ENCODE peak calls at places on chromosomes 1 and 21, in eight cellular contexts. One of them, this sample, is unnamed.

GRCh38 chr1:125086611-125087010 is 3901.8 kb downstream of the SRGAP2C start:
- DNase-seq in skeletal muscle cell: no peak
- DNase-seq in BE2C: no peak
- DNase-seq in AG04450: no peak
- DNase-seq in naive thymus-derived CD4-positive, alpha-beta T cell: no peak
- DNase-seq in testis: no peak
- DNase-seq in CD8-positive, alpha-beta T cell: no peak
- DNase-seq in fibroblast of lung: no peak
- DNase-seq in this sample: no peak

GRCh38 chr1:160877221-160877620 is 7.8 kb downstream of the ITLN1 start:
- DNase-seq in CD8-positive, alpha-beta T cell: no peak
- DNase-seq in naive thymus-derived CD4-positive, alpha-beta T cell: peak
- DNase-seq in AG04450: no peak
- DNase-seq in BE2C: no peak
- DNase-seq in fibroblast of lung: no peak
- DNase-seq in testis: no peak
- DNase-seq in skeletal muscle cell: no peak
- DNase-seq in this sample: peak

GRCh38 chr1:239244084-239244483 is 142.3 kb upstream of the CHRM3 start:
- DNase-seq in fibroblast of lung: no peak
- DNase-seq in testis: no peak
- DNase-seq in BE2C: no peak
- DNase-seq in naive thymus-derived CD4-positive, alpha-beta T cell: no peak
- DNase-seq in skeletal muscle cell: no peak
- DNase-seq in AG04450: no peak
- DNase-seq in CD8-positive, alpha-beta T cell: no peak
- DNase-seq in this sample: no peak

GRCh38 chr1:11967028-11967547 is 13.2 kb upstream of the MFN2 start:
- DNase-seq in AG04450: no peak
- DNase-seq in BE2C: peak
- DNase-seq in CD8-positive, alpha-beta T cell: no peak
- DNase-seq in skeletal muscle cell: no peak
- DNase-seq in fibroblast of lung: peak
- DNase-seq in naive thymus-derived CD4-positive, alpha-beta T cell: no peak
- DNase-seq in testis: peak
- DNase-seq in this sample: no peak

GRCh38 chr1:153152481-153152880 is 1.8 kb upstream of the SPRR2G start:
- DNase-seq in naive thymus-derived CD4-positive, alpha-beta T cell: no peak
- DNase-seq in testis: no peak
- DNase-seq in CD8-positive, alpha-beta T cell: no peak
- DNase-seq in AG04450: no peak
- DNase-seq in BE2C: no peak
- DNase-seq in fibroblast of lung: no peak
- DNase-seq in skeletal muscle cell: no peak
- DNase-seq in this sample: no peak

GRCh38 chr1:62962794-62963776 is 179.2 kb downstream of the ATG4C start:
- DNase-seq in testis: peak
- DNase-seq in skeletal muscle cell: peak
- DNase-seq in BE2C: peak
- DNase-seq in AG04450: no peak
- DNase-seq in naive thymus-derived CD4-positive, alpha-beta T cell: no peak
- DNase-seq in fibroblast of lung: peak
- DNase-seq in CD8-positive, alpha-beta T cell: no peak
- DNase-seq in this sample: no peak

GRCh38 chr21:43211085-43212071 is 42.6 kb downstream of the CRYAA start:
- DNase-seq in fibroblast of lung: peak
- DNase-seq in testis: peak
- DNase-seq in naive thymus-derived CD4-positive, alpha-beta T cell: no peak
- DNase-seq in CD8-positive, alpha-beta T cell: no peak
- DNase-seq in BE2C: peak
- DNase-seq in AG04450: no peak
- DNase-seq in skeletal muscle cell: no peak
- DNase-seq in this sample: no peak

GRCh38 chr1:18560692-18561091 is 70.0 kb upstream of the PAX7 start:
- DNase-seq in AG04450: no peak
- DNase-seq in BE2C: peak
- DNase-seq in skeletal muscle cell: no peak
- DNase-seq in fibroblast of lung: no peak
- DNase-seq in CD8-positive, alpha-beta T cell: no peak
- DNase-seq in testis: no peak
- DNase-seq in naive thymus-derived CD4-positive, alpha-beta T cell: no peak
- DNase-seq in this sample: no peak

GRCh38 chr1:165222580-165222979 is 133.9 kb downstream of the LMX1A start:
- DNase-seq in testis: no peak
- DNase-seq in AG04450: no peak
- DNase-seq in skeletal muscle cell: no peak
- DNase-seq in fibroblast of lung: no peak
- DNase-seq in BE2C: no peak
- DNase-seq in CD8-positive, alpha-beta T cell: no peak
- DNase-seq in naive thymus-derived CD4-positive, alpha-beta T cell: no peak
- DNase-seq in this sample: no peak

GRCh38 chr1:150619576-150620509 is 9.6 kb downstream of the ENSA start:
- DNase-seq in testis: peak
- DNase-seq in skeletal muscle cell: peak
- DNase-seq in fibroblast of lung: peak
- DNase-seq in AG04450: no peak
- DNase-seq in CD8-positive, alpha-beta T cell: no peak
- DNase-seq in naive thymus-derived CD4-positive, alpha-beta T cell: no peak
- DNase-seq in BE2C: peak
- DNase-seq in this sample: peak

GRCh38 chr1:32883973-32884372 is 2.3 kb upstream of the HPCA start:
- DNase-seq in CD8-positive, alpha-beta T cell: no peak
- DNase-seq in skeletal muscle cell: no peak
- DNase-seq in testis: no peak
- DNase-seq in AG04450: no peak
- DNase-seq in naive thymus-derived CD4-positive, alpha-beta T cell: no peak
- DNase-seq in fibroblast of lung: no peak
- DNase-seq in BE2C: no peak
- DNase-seq in this sample: no peak

DNA sequence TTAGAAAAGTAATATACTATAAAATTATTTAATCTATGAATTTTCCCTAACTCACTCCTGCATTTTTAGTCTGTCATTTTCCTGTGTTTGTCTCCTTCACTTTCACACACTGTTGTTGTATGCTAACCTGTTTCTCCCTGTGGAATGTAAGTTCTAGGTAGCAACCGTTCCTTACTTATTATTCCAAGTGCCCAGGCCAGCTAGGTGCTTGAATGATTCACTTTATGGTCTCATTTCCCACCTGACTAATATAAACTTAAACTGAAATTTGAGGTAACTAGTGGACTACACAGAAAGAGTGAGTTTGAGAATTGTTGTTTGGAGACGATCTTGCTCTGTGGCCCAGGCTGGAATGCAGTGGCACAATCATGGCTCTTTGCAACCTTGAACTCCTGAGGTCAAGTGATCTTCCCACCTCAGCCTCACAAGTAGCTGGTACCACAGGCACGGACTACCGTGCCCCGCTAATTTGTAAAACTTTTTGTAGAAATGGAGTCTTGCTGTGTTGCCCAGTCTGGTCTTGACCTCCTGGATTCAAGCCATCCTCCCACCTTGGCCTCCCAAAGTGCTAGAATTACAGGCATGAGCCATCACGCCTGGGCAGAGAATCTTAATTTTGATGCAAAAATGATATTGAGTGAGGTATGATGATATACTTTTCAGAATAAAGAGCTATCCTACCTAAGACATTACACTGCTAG is 1.9 kb downstream of the ZYG11B start:
- DNase-seq in AG04450: no peak
- DNase-seq in naive thymus-derived CD4-positive, alpha-beta T cell: no peak
- DNase-seq in fibroblast of lung: no peak
- DNase-seq in testis: no peak
- DNase-seq in CD8-positive, alpha-beta T cell: no peak
- DNase-seq in BE2C: no peak
- DNase-seq in skeletal muscle cell: no peak
- DNase-seq in this sample: no peak
- H3K4me3 ChIP-seq in AG04450: peak
- H3K4me3 ChIP-seq in naive thymus-derived CD4-positive, alpha-beta T cell: no peak
- H3K4me3 ChIP-seq in fibroblast of lung: peak
- H3K4me3 ChIP-seq in testis: no peak
- H3K4me3 ChIP-seq in CD8-positive, alpha-beta T cell: no peak
- H3K4me3 ChIP-seq in BE2C: no peak
- H3K4me3 ChIP-seq in skeletal muscle cell: no peak
- H3K4me3 ChIP-seq in this sample: no peak

GRCh38 chr1:61455400-61455799 is 269.5 kb downstream of the TM2D1 start:
- DNase-seq in testis: no peak
- DNase-seq in AG04450: no peak
- DNase-seq in CD8-positive, alpha-beta T cell: no peak
- DNase-seq in skeletal muscle cell: peak
- DNase-seq in BE2C: no peak
- DNase-seq in fibroblast of lung: peak
- DNase-seq in naive thymus-derived CD4-positive, alpha-beta T cell: no peak
- DNase-seq in this sample: no peak

GRCh38 chr1:61453111-61453961 is 271.6 kb downstream of the TM2D1 start:
- DNase-seq in BE2C: peak
- DNase-seq in testis: peak
- DNase-seq in naive thymus-derived CD4-positive, alpha-beta T cell: peak
- DNase-seq in fibroblast of lung: peak
- DNase-seq in skeletal muscle cell: peak
- DNase-seq in CD8-positive, alpha-beta T cell: peak
- DNase-seq in AG04450: peak
- DNase-seq in this sample: peak

GRCh38 chr1:61451214-61451968 is 273.6 kb downstream of the TM2D1 start:
- DNase-seq in skeletal muscle cell: no peak
- DNase-seq in testis: no peak
- DNase-seq in BE2C: no peak
- DNase-seq in AG04450: no peak
- DNase-seq in naive thymus-derived CD4-positive, alpha-beta T cell: no peak
- DNase-seq in fibroblast of lung: no peak
- DNase-seq in CD8-positive, alpha-beta T cell: no peak
- DNase-seq in this sample: no peak

GRCh38 chr1:61450454-61451213 is 274.3 kb downstream of the TM2D1 start:
- DNase-seq in CD8-positive, alpha-beta T cell: no peak
- DNase-seq in AG04450: no peak
- DNase-seq in skeletal muscle cell: peak
- DNase-seq in BE2C: no peak
- DNase-seq in testis: no peak
- DNase-seq in fibroblast of lung: peak
- DNase-seq in naive thymus-derived CD4-positive, alpha-beta T cell: no peak
- DNase-seq in this sample: no peak

DNA sequence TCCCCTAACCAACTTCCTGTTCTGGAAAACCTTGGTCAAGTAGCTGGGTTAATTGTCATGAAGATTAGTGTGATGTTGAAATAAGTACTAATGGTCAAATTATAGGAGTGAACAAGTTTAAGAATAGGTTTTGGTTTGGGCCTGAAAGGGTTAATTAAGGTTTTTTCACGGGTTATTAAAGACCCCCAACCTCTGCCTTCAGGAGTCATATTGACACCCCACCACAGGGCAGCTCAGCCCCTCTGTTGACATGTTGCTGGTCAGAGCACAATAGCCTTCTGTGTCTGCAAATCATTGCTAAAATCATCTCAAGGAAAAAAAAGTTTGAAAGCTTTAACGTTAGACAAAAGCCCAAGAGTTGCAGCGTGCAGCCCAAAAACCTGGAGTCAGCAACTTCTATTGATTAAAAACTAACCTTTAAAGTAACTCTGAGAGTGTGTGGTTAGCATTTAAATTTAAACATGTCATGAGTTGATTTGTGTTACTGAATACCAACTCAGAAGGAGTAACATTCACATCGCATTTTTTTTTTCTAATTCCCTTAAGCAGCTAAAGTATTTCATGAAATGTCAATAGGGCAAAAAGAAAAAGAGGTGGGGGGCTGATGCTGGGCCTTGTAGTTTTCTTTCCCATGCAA is 272.5 kb downstream of the TM2D1 start:
- DNase-seq in naive thymus-derived CD4-positive, alpha-beta T cell: no peak
- DNase-seq in CD8-positive, alpha-beta T cell: no peak
- DNase-seq in BE2C: no peak
- DNase-seq in testis: no peak
- DNase-seq in AG04450: no peak
- DNase-seq in skeletal muscle cell: no peak
- DNase-seq in fibroblast of lung: peak
- DNase-seq in this sample: no peak
- H3K4me3 ChIP-seq in naive thymus-derived CD4-positive, alpha-beta T cell: no peak
- H3K4me3 ChIP-seq in CD8-positive, alpha-beta T cell: no peak
- H3K4me3 ChIP-seq in BE2C: no peak
- H3K4me3 ChIP-seq in testis: no peak
- H3K4me3 ChIP-seq in AG04450: no peak
- H3K4me3 ChIP-seq in skeletal muscle cell: no peak
- H3K4me3 ChIP-seq in fibroblast of lung: no peak
- H3K4me3 ChIP-seq in this sample: no peak

GRCh38 chr1:224133741-224134299 is 19.9 kb downstream of the FBXO28 start:
- DNase-seq in AG04450: no peak
- DNase-seq in fibroblast of lung: no peak
- DNase-seq in BE2C: no peak
- DNase-seq in CD8-positive, alpha-beta T cell: no peak
- DNase-seq in skeletal muscle cell: no peak
- DNase-seq in testis: no peak
- DNase-seq in naive thymus-derived CD4-positive, alpha-beta T cell: no peak
- DNase-seq in this sample: no peak

GRCh38 chr1:224138198-224138597 is 24.3 kb downstream of the FBXO28 start:
- DNase-seq in naive thymus-derived CD4-positive, alpha-beta T cell: no peak
- DNase-seq in fibroblast of lung: no peak
- DNase-seq in AG04450: no peak
- DNase-seq in CD8-positive, alpha-beta T cell: no peak
- DNase-seq in testis: no peak
- DNase-seq in BE2C: no peak
- DNase-seq in skeletal muscle cell: no peak
- DNase-seq in this sample: no peak

GRCh38 chr1:224132901-224133300 is 19.0 kb downstream of the FBXO28 start:
- DNase-seq in testis: no peak
- DNase-seq in naive thymus-derived CD4-positive, alpha-beta T cell: no peak
- DNase-seq in CD8-positive, alpha-beta T cell: no peak
- DNase-seq in fibroblast of lung: peak
- DNase-seq in skeletal muscle cell: no peak
- DNase-seq in AG04450: no peak
- DNase-seq in BE2C: no peak
- DNase-seq in this sample: no peak

GRCh38 chr1:224141693-224142092 is 27.8 kb downstream of the FBXO28 start:
- DNase-seq in AG04450: no peak
- DNase-seq in naive thymus-derived CD4-positive, alpha-beta T cell: no peak
- DNase-seq in BE2C: no peak
- DNase-seq in skeletal muscle cell: no peak
- DNase-seq in CD8-positive, alpha-beta T cell: no peak
- DNase-seq in fibroblast of lung: no peak
- DNase-seq in testis: no peak
- DNase-seq in this sample: no peak

DNA sequence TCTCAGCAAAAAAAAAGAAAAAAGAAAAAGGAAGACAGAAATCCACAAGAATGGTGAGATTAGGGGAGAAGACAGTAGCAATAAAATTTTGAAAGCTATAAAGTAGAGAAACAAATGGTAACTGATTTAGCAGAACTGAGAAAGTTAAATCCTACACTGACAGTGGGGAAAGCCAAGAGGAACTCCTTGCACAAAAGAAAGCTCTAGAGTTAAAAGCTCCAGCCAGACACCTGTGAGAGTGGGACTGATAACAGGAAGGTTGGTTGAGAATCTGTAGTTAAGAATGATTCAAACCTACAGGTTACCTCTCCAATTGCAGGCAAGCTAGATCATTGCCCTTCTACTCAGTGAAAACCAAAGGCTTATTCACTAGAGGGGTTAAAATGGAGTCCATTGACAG is 23.6 kb downstream of the FBXO28 start:
- DNase-seq in AG04450: no peak
- DNase-seq in fibroblast of lung: no peak
- DNase-seq in testis: no peak
- DNase-seq in BE2C: no peak
- DNase-seq in CD8-positive, alpha-beta T cell: no peak
- DNase-seq in skeletal muscle cell: no peak
- DNase-seq in naive thymus-derived CD4-positive, alpha-beta T cell: no peak
- DNase-seq in this sample: no peak
- H3K4me3 ChIP-seq in AG04450: no peak
- H3K4me3 ChIP-seq in fibroblast of lung: no peak
- H3K4me3 ChIP-seq in testis: no peak
- H3K4me3 ChIP-seq in BE2C: no peak
- H3K4me3 ChIP-seq in CD8-positive, alpha-beta T cell: no peak
- H3K4me3 ChIP-seq in skeletal muscle cell: no peak
- H3K4me3 ChIP-seq in naive thymus-derived CD4-positive, alpha-beta T cell: no peak
- H3K4me3 ChIP-seq in this sample: no peak

GRCh38 chr21:29938968-29939858 is 583 bp downstream of the GRIK1 start:
- DNase-seq in AG04450: no peak
- DNase-seq in BE2C: no peak
- DNase-seq in fibroblast of lung: peak
- DNase-seq in testis: peak
- DNase-seq in CD8-positive, alpha-beta T cell: no peak
- DNase-seq in naive thymus-derived CD4-positive, alpha-beta T cell: no peak
- DNase-seq in skeletal muscle cell: no peak
- DNase-seq in this sample: no peak
- H3K4me3 ChIP-seq in AG04450: peak
- H3K4me3 ChIP-seq in BE2C: no peak
- H3K4me3 ChIP-seq in fibroblast of lung: peak
- H3K4me3 ChIP-seq in testis: peak
- H3K4me3 ChIP-seq in CD8-positive, alpha-beta T cell: no peak
- H3K4me3 ChIP-seq in naive thymus-derived CD4-positive, alpha-beta T cell: no peak
- H3K4me3 ChIP-seq in skeletal muscle cell: peak
- H3K4me3 ChIP-seq in this sample: no peak

This sample was measured in CD4-positive, alpha-beta memory T cell.